ENCODE peak calls at places on chromosomes 11 and 22, in seven cellular contexts. One of them, this sample, is unnamed.

GRCh38 chr11:123086315-123086714 is 24.4 kb upstream of the HSPA8 start:
- DNase-seq in adipocyte: peak
- DNase-seq in GM13976: no peak
- DNase-seq in HepG2: no peak
- DNase-seq in NCI-H1694: peak
- DNase-seq in AG09319: no peak
- DNase-seq in heart left ventricle: no peak
- DNase-seq in this sample: no peak

GRCh38 chr11:73230931-73231330 is 12.8 kb downstream of the P2RY2 start:
- DNase-seq in AG09319: no peak
- DNase-seq in adipocyte: no peak
- DNase-seq in NCI-H1694: no peak
- DNase-seq in heart left ventricle: no peak
- DNase-seq in HepG2: no peak
- DNase-seq in GM13976: no peak
- DNase-seq in this sample: no peak

GRCh38 chr22:45358127-45358526 is 48.4 kb downstream of the FAM118A start:
- DNase-seq in NCI-H1694: no peak
- DNase-seq in adipocyte: peak
- DNase-seq in HepG2: no peak
- DNase-seq in GM13976: no peak
- DNase-seq in heart left ventricle: no peak
- DNase-seq in AG09319: no peak
- DNase-seq in this sample: no peak

GRCh38 chr11:35548925-35549561 is 23.6 kb upstream of the PAMR1 start:
- DNase-seq in HepG2: no peak
- DNase-seq in adipocyte: no peak
- DNase-seq in GM13976: no peak
- DNase-seq in AG09319: no peak
- DNase-seq in heart left ventricle: no peak
- DNase-seq in NCI-H1694: no peak
- DNase-seq in this sample: no peak

GRCh38 chr11:304915-305833 is 2.4 kb upstream of the IFITM2 start:
- DNase-seq in NCI-H1694: peak
- DNase-seq in AG09319: peak
- DNase-seq in adipocyte: peak
- DNase-seq in GM13976: peak
- DNase-seq in HepG2: peak
- DNase-seq in heart left ventricle: peak
- DNase-seq in this sample: peak

GRCh38 chr11:132844956-132845355 is 687.3 kb downstream of the OPCML start:
- DNase-seq in adipocyte: peak
- DNase-seq in AG09319: peak
- DNase-seq in heart left ventricle: no peak
- DNase-seq in NCI-H1694: peak
- DNase-seq in GM13976: no peak
- DNase-seq in HepG2: no peak
- DNase-seq in this sample: no peak

GRCh38 chr22:39520054-39520873 is at the start of gene ATF4:
- DNase-seq in adipocyte: peak
- DNase-seq in NCI-H1694: peak
- DNase-seq in HepG2: peak
- DNase-seq in AG09319: peak
- DNase-seq in heart left ventricle: peak
- DNase-seq in GM13976: peak
- DNase-seq in this sample: peak

GRCh38 chr11:19409307-19409706 is 168.6 kb upstream of the E2F8 start:
- DNase-seq in GM13976: no peak
- DNase-seq in NCI-H1694: no peak
- DNase-seq in HepG2: no peak
- DNase-seq in heart left ventricle: no peak
- DNase-seq in adipocyte: no peak
- DNase-seq in AG09319: no peak
- DNase-seq in this sample: no peak

This sample was measured in pancreas.